ENCODE peak calls at places on chromosomes 12 and 14, in seven cellular contexts. R is endothelial cell, U is HT1080, G is astrocyte of the spinal cord, I is retina, X is glutamatergic neuron, S is C1 segment of cervical spinal cord. M is an unnamed sample.

GRCh38 chr12:132710062-132710421 is 600 bp upstream of the PGAM5 start:
- DNase-seq in S (no peak), R (peak), X (peak), G (no peak), I (no peak), U (no peak), M (no peak)

GRCh38 chr12:111412007-111412829 is 6.5 kb downstream of the SH2B3 start:
- DNase-seq in U (peak), S (peak), R (no peak), G (peak), X (no peak), I (no peak), M (no peak)

GRCh38 chr12:56629459-56630179 is 507 bp downstream of the BAZ2A start:
- DNase-seq in S (peak), X (peak), I (peak), G (peak), U (no peak), R (no peak), M (no peak)

GRCh38 chr12:4118017-4118510 is 155.5 kb upstream of the CCND2 start:
- DNase-seq in X (no peak), S (peak), G (peak), R (no peak), I (no peak), U (peak), M (no peak)

GRCh38 chr12:129489277-129489676 is 414.5 kb downstream of the TMEM132D start:
- DNase-seq in G (no peak), S (no peak), R (no peak), X (no peak), I (no peak), U (no peak), M (no peak)

GRCh38 chr12:50508420-50508819 is 3.6 kb downstream of the DIP2B start:
- DNase-seq in I (no peak), G (no peak), U (no peak), R (no peak), X (no peak), S (no peak), M (no peak)

GRCh38 chr14:32720927-32721326 is 217.8 kb upstream of the NPAS3 start:
- DNase-seq in U (no peak), I (no peak), R (no peak), X (no peak), S (no peak), G (no peak), M (no peak)

GRCh38 chr14:23121401-23121800 is 2.3 kb upstream of the CEBPE start:
- DNase-seq in G (peak), S (peak), I (no peak), U (peak), R (peak), X (no peak), M (no peak)

GRCh38 chr12:101697930-101698781 is 716 bp downstream of the CHPT1 start:
- DNase-seq in R (peak), U (peak), X (no peak), G (peak), S (peak), I (peak), M (no peak)

GRCh38 chr12:124700810-124701594 is 133.6 kb upstream of the NCOR2 start:
- DNase-seq in X (no peak), U (no peak), S (peak), G (peak), R (no peak), I (no peak), M (no peak)

GRCh38 chr14:85387181-85387580 is 142.8 kb upstream of the FLRT2 start:
- DNase-seq in X (peak), U (no peak), I (no peak), R (no peak), G (no peak), S (no peak), M (no peak)

GRCh38 chr14:101559624-101560533 is 1.4 kb upstream of the DIO3 start:
- DNase-seq in G (no peak), U (no peak), X (peak), R (peak), S (no peak), I (peak), M (no peak)

GRCh38 chr12:113271853-113272561 is 50.7 kb downstream of the TPCN1 start:
- DNase-seq in S (peak), U (peak), I (no peak), G (peak), X (no peak), R (no peak), M (no peak)

GRCh38 chr12:16359512-16360491 is 12.4 kb downstream of the MGST1 start:
- DNase-seq in R (peak), U (peak), X (peak), I (peak), S (no peak), G (peak), M (no peak)

GRCh38 chr12:65868133-65868705 is 43.9 kb downstream of the HMGA2 start:
- DNase-seq in S (no peak), R (no peak), U (peak), I (no peak), G (peak), X (no peak), M (no peak)

GRCh38 chr14:51442513-51443175 is 202.6 kb downstream of the TMX1 start:
- DNase-seq in I (no peak), G (peak), R (no peak), S (no peak), U (peak), X (no peak), M (no peak)

GRCh38 chr12:116332705-116333380 is 55.4 kb upstream of the MED13L start:
- DNase-seq in U (no peak), S (no peak), G (no peak), R (no peak), X (no peak), I (no peak), M (no peak)

GRCh38 chr12:40801861-40802260 is 109.6 kb downstream of the CNTN1 start:
- DNase-seq in U (no peak), G (no peak), S (no peak), R (no peak), X (no peak), I (no peak), M (no peak)

GRCh38 chr12:5173511-5174011 is 129.9 kb downstream of the KCNA5 start:
- DNase-seq in U (no peak), S (no peak), G (no peak), R (no peak), X (no peak), I (no peak), M (no peak)

GRCh38 chr12:59403259-59403932 is 192.4 kb upstream of the SLC16A7 start:
- DNase-seq in R (peak), G (peak), I (peak), U (peak), X (peak), S (no peak), M (no peak)

GRCh38 chr14:51806624-51807023 is 53.8 kb upstream of the GNG2 start:
- DNase-seq in I (no peak), U (no peak), G (no peak), X (no peak), R (no peak), S (no peak), M (no peak)

GRCh38 chr12:64001439-64001838 is 156.9 kb downstream of the SRGAP1 start:
- DNase-seq in U (no peak), I (no peak), X (no peak), R (no peak), S (no peak), G (no peak), M (no peak)

GRCh38 chr12:95516757-95517156 is 34.5 kb downstream of the USP44 start:
- DNase-seq in X (no peak), I (no peak), R (no peak), G (peak), S (no peak), U (no peak), M (no peak)

GRCh38 chr14:65502676-65503124 is 90.2 kb downstream of the FUT8 start:
- DNase-seq in S (no peak), U (peak), G (peak), X (no peak), R (no peak), I (no peak), M (no peak)